ENCODE peak calls at places on chromosomes 5 and 9, in six cellular contexts. X, G, M, Z, H and S are unnamed samples. For H3K4me1, the result is how much of the 10 kb centered on the place peaks cover.

GRCh38 chr5:10623305-10623910 is 59.5 kb downstream of the ANKRD33B start:
- DNase-seq in X (no peak), G (no peak), M (no peak), Z (no peak), H (no peak), S (no peak)

GRCh38 chr5:98416541-98416940 is 356.9 kb upstream of the RGMB start:
- DNase-seq in X (no peak), G (no peak), M (peak), Z (no peak), H (no peak), S (no peak)

GRCh38 chr9:76927540-76928240 is 21.8 kb upstream of the PRUNE2 start:
- DNase-seq in X (no peak), G (no peak), M (no peak), Z (no peak), H (no peak), S (no peak)

GRCh38 chr5:157336423-157336744 is 70.5 kb downstream of the CYFIP2 start:
- DNase-seq in X (no peak), G (no peak), M (no peak), Z (no peak), H (no peak), S (no peak)

GRCh38 chr9:89813482-89813881 is 208.7 kb downstream of the GADD45G start:
- DNase-seq in X (no peak), G (no peak), M (no peak), Z (no peak), H (no peak), S (no peak)

GRCh38 chr5:134649163-134649916 is 755 bp downstream of the SEC24A start:
- DNase-seq in X (peak), G (no peak), M (peak), Z (no peak), H (no peak), S (no peak)

GRCh38 chr9:74609671-74610416 is 112.7 kb downstream of the RORB start:
- DNase-seq in X (no peak), G (no peak), M (peak), Z (no peak), H (no peak), S (no peak)

GRCh38 chr5:143229896-143230675 is 173.4 kb downstream of the NR3C1 start:
- DNase-seq in X (peak), G (no peak), M (no peak), Z (no peak), H (no peak), S (no peak)

GRCh38 chr9:92289708-92290390 is 3.6 kb downstream of the IARS1 start:
- DNase-seq in X (no peak), G (no peak), M (no peak), Z (no peak), H (no peak), S (no peak)

GRCh38 chr5:99122976-99123375 is 194.2 kb upstream of the CHD1 start:
- DNase-seq in X (no peak), G (no peak), M (peak), Z (no peak), H (no peak), S (no peak)

GRCh38 chr5:37619353-37619752 is 220.5 kb downstream of the GDNF start:
- DNase-seq in X (no peak), G (no peak), M (no peak), Z (no peak), H (no peak), S (no peak)

GRCh38 chr9:23573800-23574199 is 252.2 kb downstream of the ELAVL2 start:
- DNase-seq in X (no peak), G (no peak), M (no peak), Z (no peak), H (no peak), S (no peak)

GRCh38 chr5:61303348-61303747 is 28.7 kb upstream of the ZSWIM6 start:
- DNase-seq in X (no peak), G (no peak), M (no peak), Z (no peak), H (no peak), S (no peak)

GRCh38 chr9:81848472-81848871 is 79.8 kb upstream of the SPATA31D4 start:
- DNase-seq in X (no peak), G (no peak), M (peak), Z (no peak), H (no peak), S (no peak)

GRCh38 chr9:81621111-81621510 is 68.2 kb downstream of the TLE1 start:
- DNase-seq in X (no peak), G (no peak), M (no peak), Z (no peak), H (no peak), S (no peak)

GRCh38 chr5:140806834-140807775 is at the start of gene PCDHA4:
- DNase-seq in X (peak), G (peak), M (peak), Z (peak), H (no peak), S (no peak)

GRCh38 chr9:127351182-127352166 is 45.5 kb upstream of the SLC2A8 start:
- DNase-seq in X (no peak), G (no peak), M (no peak), Z (no peak), H (no peak), S (no peak)

GRCh38 chr5:113232246-113232645 is 202.5 kb downstream of the TSSK1B start:
- DNase-seq in X (no peak), G (no peak), M (peak), Z (no peak), H (no peak), S (no peak)

GRCh38 chr5:72252574-72253155 is 67.4 kb downstream of the MRPS27 start:
- DNase-seq in X (no peak), G (no peak), M (no peak), Z (no peak), H (no peak), S (no peak)

GRCh38 chr5:8905021-8905420 is 640.9 kb downstream of the SEMA5A start:
- DNase-seq in X (no peak), G (no peak), M (peak), Z (peak), H (no peak), S (no peak)

GRCh38 chr5:178537467-178538381 is 52.5 kb downstream of the COL23A1 start:
- DNase-seq in X (no peak), G (no peak), M (no peak), Z (peak), H (no peak), S (no peak)

GRCh38 chr5:132748522-132749000 is 1.3 kb downstream of the CCNI2 start:
- DNase-seq in X (no peak), G (no peak), M (peak), Z (no peak), H (no peak), S (no peak)

GRCh38 chr5:125552486-125552885 is 806.0 kb upstream of the ZNF608 start:
- DNase-seq in X (no peak), G (no peak), M (no peak), Z (no peak), H (no peak), S (no peak)

GRCh38 chr5:14143843-14144585 is 872 bp downstream of the TRIO start:
- DNase-seq in X (peak), G (peak), M (peak), Z (peak), H (no peak), S (no peak)

GRCh38 chr9:16729656-16730055 is 140.8 kb downstream of the BNC2 start:
- DNase-seq in X (no peak), G (no peak), M (no peak), Z (peak), H (no peak), S (no peak)

GRCh38 chr9:16726718-16727451 is 143.6 kb downstream of the BNC2 start:
- DNase-seq in X (no peak), G (peak), M (peak), Z (peak), H (peak), S (peak)

GRCh38 chr9:16726023-16726422 is 144.4 kb downstream of the BNC2 start:
- DNase-seq in X (no peak), G (no peak), M (peak), Z (no peak), H (no peak), S (no peak)

GRCh38 chr9:16728128-16728505 is 142.4 kb downstream of the BNC2 start:
- DNase-seq in X (no peak), G (no peak), M (no peak), Z (no peak), H (no peak), S (no peak)

GRCh38 chr9:16727452-16728127 is 142.9 kb downstream of the BNC2 start:
- DNase-seq in X (no peak), G (no peak), M (no peak), Z (no peak), H (no peak), S (no peak)
- H3K4me1 ChIP-seq in X (under half), G (under half), M (under half), Z (under half), H (under half), S (under half)

GRCh38 chr5:35857004-35857345 is 284 bp downstream of the IL7R start:
- DNase-seq in X (no peak), G (no peak), M (no peak), Z (no peak), H (no peak), S (no peak)
- H3K27ac ChIP-seq in X (peak), G (no peak), M (peak), Z (no peak), H (no peak), S (no peak)

DNA sequence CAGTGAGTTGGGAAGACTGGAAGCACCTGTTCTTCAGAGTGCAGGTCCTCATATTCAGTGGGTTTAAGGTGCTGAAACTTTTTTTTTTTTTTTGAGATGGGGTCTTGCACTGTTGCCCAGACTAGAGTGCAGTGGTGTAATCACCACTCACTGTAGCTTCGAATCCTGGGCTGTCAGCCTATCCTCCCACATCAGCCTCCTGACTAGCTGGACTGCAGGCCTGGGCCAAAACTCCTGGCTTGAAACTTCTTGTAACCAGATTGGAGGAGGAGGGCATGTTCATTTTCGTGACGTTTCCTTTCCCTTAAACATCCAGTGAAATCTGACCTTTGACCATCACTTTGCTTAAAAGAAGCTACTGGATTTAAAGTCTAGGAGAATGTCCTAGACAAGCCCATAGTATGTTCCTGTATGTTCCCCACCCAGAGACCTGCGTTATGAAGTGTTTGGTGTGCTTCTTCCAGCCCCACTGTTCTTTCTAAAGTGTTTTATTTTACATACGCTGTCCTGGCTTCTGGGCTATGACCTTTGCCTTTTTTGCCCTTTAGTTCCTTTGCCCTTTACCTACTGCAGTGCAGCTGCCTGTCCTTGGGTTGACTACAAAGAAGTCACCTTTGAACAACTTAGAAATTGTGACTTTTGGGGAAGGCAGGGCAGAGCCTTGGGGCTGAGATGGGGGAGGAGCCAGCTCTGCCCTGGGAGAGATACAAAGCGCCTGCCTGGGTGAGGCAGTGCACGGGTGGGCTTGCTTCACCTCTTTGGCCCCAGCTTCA is 18.4 kb downstream of the TENT4A start:
- DNase-seq in X (no peak), G (no peak), M (no peak), Z (no peak), H (no peak), S (no peak)
- H3K4me1 ChIP-seq in X (half or more), G (under half), M (under half), Z (under half), H (under half), S (under half)

DNA sequence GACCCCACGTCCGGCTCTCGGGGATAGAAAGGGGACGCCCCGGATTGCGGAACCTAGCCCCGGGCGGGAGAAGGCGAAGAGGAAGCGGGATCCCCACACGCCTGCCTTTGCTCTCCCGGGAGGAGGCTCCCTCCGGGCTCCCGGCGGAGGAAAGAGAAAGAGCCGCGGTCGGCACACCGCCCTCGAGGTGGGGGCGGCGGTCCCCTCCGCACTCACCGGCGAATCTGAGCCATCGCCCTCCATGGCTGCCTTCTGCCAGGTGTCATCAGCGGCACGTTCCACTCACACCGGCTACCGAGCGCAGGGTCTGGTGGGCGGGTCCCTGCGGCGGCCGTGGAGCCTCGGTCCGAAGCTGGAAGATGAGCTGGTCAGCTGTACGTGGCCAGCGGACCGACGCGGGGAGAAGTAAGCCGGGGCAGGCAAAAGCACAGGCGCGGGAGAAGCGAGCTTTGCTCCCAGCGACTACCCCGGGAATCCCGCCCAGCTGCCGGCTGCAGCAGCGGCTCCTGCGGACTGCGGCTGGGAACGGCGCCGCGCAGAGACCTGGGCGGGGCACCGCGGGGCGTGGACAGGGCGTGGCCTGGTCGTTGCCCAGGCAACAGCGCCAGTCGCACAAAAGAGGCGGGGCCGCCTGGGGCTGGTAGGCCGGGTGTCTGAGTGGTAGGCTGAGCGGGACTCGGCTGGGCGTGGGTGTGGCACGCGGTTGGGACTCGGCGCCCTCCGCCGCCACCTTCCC is at the start of gene TRIM36:
- DNase-seq in X (peak), G (peak), M (peak), Z (peak), H (peak), S (peak)
- H3K27ac ChIP-seq in X (no peak), G (no peak), M (peak), Z (peak), H (no peak), S (peak)